ENCODE peak calls at places on chromosomes 3 and 15, in six cellular contexts. F is mesenchymal stem cell, Q is neuronal stem cell, N is fibroblast of lung, R is GM23248, Y is GM12878. S is an unnamed sample.

GRCh38 chr3:39249453-39250115 is 30.3 kb downstream of the CX3CR1 start:
- DNase-seq in F (no peak), Q (no peak), N (peak), R (peak), Y (no peak), S (no peak)

GRCh38 chr3:174023445-174023844 is 625.9 kb downstream of the NLGN1 start:
- DNase-seq in F (no peak), Q (no peak), N (peak), R (no peak), Y (no peak), S (no peak)

GRCh38 chr3:102132370-102132769 is 283.1 kb downstream of the NFKBIZ start:
- DNase-seq in F (peak), Q (no peak), N (no peak), R (peak), Y (no peak), S (no peak)

GRCh38 chr3:78659386-78659987 is 1108.3 kb downstream of the ROBO1 start:
- DNase-seq in F (peak), Q (peak), N (peak), R (peak), Y (no peak), S (peak)

GRCh38 chr15:78353093-78353492 is 12.9 kb downstream of the CRABP1 start:
- DNase-seq in F (no peak), Q (no peak), N (no peak), R (peak), Y (peak), S (peak)

GRCh38 chr3:122937745-122938144 is 89.8 kb downstream of the SEMA5B start:
- DNase-seq in F (no peak), Q (no peak), N (no peak), R (no peak), Y (no peak), S (no peak)

GRCh38 chr3:73694988-73695757 is 70.4 kb upstream of the PDZRN3 start:
- DNase-seq in F (no peak), Q (no peak), N (peak), R (peak), Y (no peak), S (no peak)

GRCh38 chr15:40929730-40930429 is 740 bp downstream of the DLL4 start:
- DNase-seq in F (peak), Q (no peak), N (peak), R (peak), Y (no peak), S (no peak)

GRCh38 chr3:100157617-100158016 is 43.3 kb upstream of the FILIP1L start:
- DNase-seq in F (no peak), Q (no peak), N (no peak), R (no peak), Y (no peak), S (no peak)

GRCh38 chr3:170356596-170357175 is 829 bp upstream of the SKIL start:
- DNase-seq in F (peak), Q (peak), N (peak), R (peak), Y (no peak), S (peak)

GRCh38 chr3:46405301-46406079 is 1.4 kb downstream of the CCR5AS start:
- DNase-seq in F (peak), Q (no peak), N (no peak), R (no peak), Y (no peak), S (no peak)
- H3K4me3 ChIP-seq in F (no peak), Q (no peak), N (no peak), R (no peak), Y (no peak), S (no peak)

GRCh38 chr3:45223889-45224730 is 2.0 kb downstream of the TMEM158 start:
- DNase-seq in F (peak), Q (no peak), N (peak), R (peak), Y (no peak), S (no peak)
- H3K9ac ChIP-seq in F (peak), Q (no peak), N (peak), R (peak), Y (no peak), S (no peak)

GRCh38 chr3:43752908-43753307 is 62.2 kb downstream of the ABHD5 start:
- DNase-seq in F (no peak), Q (no peak), N (no peak), R (peak), Y (no peak), S (no peak)
- H3K4me2 ChIP-seq in F (no peak), Q (no peak), N (no peak), R (no peak), Y (no peak), S (no peak)

DNA sequence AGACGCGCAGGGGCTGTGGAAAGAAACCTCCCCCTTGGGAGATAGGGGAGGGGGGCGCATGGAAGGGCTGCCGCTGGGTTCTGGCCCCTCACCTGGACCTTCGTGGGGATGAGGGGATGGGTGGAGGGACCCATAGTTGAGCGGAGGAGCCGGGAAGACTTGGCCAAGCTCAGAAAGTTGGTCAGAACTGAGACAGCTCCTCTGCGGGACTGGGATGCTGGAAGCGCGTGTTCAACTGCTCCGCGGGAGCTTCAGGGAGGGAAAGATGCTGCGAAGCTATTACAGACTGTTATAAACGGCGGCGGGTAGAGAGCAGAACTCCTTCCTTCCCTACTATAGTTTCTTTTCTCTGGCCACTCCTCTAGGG is 875 bp downstream of the SYNPR start:
- DNase-seq in F (no peak), Q (no peak), N (peak), R (peak), Y (no peak), S (no peak)
- H3K4me3 ChIP-seq in F (peak), Q (no peak), N (no peak), R (no peak), Y (no peak), S (no peak)

DNA sequence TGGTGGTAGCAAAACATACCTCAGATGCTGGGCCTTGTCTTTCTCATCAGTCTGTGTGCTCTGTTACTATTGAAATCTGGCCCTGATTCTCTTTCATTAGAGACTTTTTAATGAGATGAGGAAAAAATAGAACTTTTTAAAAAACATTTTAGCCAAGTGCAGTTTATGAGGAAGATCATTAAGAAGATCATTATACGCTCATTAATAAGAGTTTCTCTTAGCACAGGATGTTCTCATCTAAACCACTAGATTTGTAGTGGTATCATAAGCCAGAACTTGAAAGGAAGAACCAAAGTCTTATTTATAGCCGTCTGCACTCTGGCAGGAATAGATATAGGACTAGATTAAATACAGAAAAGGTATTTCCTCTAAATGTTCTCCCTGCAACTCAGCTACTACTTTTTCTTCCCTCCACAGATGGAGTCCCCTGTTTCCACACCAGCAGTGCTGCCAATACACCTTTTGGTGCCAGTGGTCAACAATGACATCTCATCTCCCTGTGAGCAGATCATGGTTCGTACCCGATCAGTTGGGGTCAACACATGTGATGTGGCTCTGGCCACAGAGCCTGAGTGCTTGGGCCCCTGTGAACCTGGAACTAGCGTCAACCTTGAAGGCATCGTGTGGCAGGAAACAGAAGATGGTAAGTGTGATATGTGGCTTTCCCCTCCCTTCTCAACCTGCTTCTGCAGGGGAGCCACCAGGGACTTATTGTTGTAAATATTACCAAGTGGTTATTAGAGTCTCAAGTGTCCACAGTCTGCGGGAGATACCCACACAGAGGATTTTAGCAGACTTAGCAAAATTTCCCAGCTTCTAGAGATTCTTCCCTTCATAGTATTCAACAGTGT is 152.8 kb downstream of the RBPMS2 start:
- DNase-seq in F (no peak), Q (no peak), N (no peak), R (no peak), Y (peak), S (no peak)
- H3K9ac ChIP-seq in F (no peak), Q (no peak), N (no peak), R (no peak), Y (peak), S (peak)

DNA sequence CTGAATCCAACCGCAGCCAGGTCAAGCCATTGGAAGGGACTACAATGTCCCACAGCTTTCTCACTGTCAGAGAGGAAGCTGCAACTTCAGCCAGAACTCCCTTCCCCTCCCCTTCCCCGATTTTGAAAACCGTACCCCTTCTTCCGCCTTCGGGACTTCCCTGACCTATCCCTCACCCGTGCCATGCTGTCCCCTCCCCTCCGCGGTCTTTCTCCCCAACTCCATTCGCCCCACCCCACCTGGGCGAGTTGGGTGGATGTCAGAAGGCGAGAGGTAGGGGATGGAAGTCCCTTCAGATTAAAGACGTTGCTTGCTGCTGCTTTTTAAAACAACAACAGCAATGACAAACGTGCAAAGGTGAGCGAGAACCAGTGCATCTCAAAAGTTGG is 723 bp downstream of the CPNE4 start:
- DNase-seq in F (no peak), Q (no peak), N (no peak), R (no peak), Y (no peak), S (peak)
- H3K4me2 ChIP-seq in F (no peak), Q (peak), N (no peak), R (peak), Y (peak), S (no peak)

DNA sequence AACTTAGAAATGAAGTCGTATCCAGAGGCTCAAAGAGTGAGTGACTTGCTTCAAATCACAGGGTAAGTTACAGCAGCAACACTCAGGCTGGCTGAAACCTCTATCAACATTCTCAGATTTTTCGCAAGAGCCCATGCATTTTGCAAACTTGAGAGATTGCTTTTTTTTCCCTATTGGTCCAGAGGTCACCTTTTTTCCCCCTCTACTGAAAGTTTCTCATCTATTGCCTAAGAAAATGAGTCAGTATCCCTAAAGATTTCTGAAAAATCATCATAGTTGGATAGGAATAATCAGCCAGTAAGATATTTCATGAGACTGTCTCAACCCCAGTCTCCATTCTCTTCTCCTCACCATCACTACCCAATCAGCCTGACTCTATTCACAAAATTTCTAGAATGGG is 410.6 kb downstream of the FOXP1 start:
- DNase-seq in F (peak), Q (no peak), N (peak), R (peak), Y (no peak), S (no peak)
- H3K4me3 ChIP-seq in F (peak), Q (no peak), N (no peak), R (no peak), Y (no peak), S (no peak)

GRCh38 chr3:169240786-169241486 is 422.6 kb downstream of the MECOM start:
- DNase-seq in F (no peak), Q (no peak), N (no peak), R (no peak), Y (no peak), S (peak)
- H3K9ac ChIP-seq in F (no peak), Q (no peak), N (no peak), R (no peak), Y (no peak), S (no peak)

S was measured in Karpas-422.